ENCODE peak calls at places on chromosomes 12 and 14, in seven cellular contexts. R is naive thymus-derived CD4-positive, alpha-beta T cell; H is prostate gland; O is adipocyte; C is Caco-2; A is SK-N-SH; P is psoas muscle. J is an unnamed sample.

GRCh38 chr14:72892103-72892878 is 1.6 kb downstream of the DPF3 start:
- DNase-seq in O (peak; percentile 63), R (no peak), P (no peak), H (no peak), C (no peak), A (peak; percentile 56), J (no peak)

GRCh38 chr12:77615331-77615730 is 215.4 kb upstream of the NAV3 start:
- DNase-seq in R (no peak), O (no peak), P (no peak), C (no peak), H (no peak), A (no peak), J (no peak)

GRCh38 chr14:27040552-27040951 is 442.7 kb upstream of the NOVA1 start:
- DNase-seq in R (no peak), H (no peak), C (no peak), O (no peak), A (no peak), P (no peak), J (no peak)

GRCh38 chr12:18217981-18218380 is 43.3 kb upstream of the PIK3C2G start:
- DNase-seq in O (no peak), P (no peak), H (no peak), A (no peak), R (no peak), C (no peak), J (no peak)

GRCh38 chr12:83954939-83955601 is 957.5 kb downstream of the SLC6A15 start:
- DNase-seq in R (no peak), C (no peak), O (no peak), P (no peak), A (no peak), H (no peak), J (no peak)

GRCh38 chr12:124527861-124528561 is 39.4 kb downstream of the NCOR2 start:
- DNase-seq in A (no peak), P (no peak), H (no peak), O (no peak), R (no peak), C (no peak), J (no peak)

GRCh38 chr12:123131879-123132402 is 18.9 kb downstream of the PITPNM2 start:
- DNase-seq in R (peak; percentile 71), H (peak; percentile 79), A (no peak), O (no peak), C (no peak), P (peak; percentile 37), J (peak; percentile 68)

GRCh38 chr12:40581889-40582288 is 110.3 kb upstream of the CNTN1 start:
- DNase-seq in R (no peak), A (no peak), O (no peak), P (no peak), C (no peak), H (no peak), J (no peak)

GRCh38 chr12:40336573-40337199 is 111.9 kb downstream of the LRRK2 start:
- DNase-seq in P (no peak), A (peak; percentile 37), R (no peak), H (no peak), O (peak; percentile 56), C (no peak), J (no peak)

GRCh38 chr14:63737582-63738006 is 9.7 kb upstream of the SGPP1 start:
- DNase-seq in O (no peak), P (no peak), A (no peak), H (no peak), C (no peak), R (no peak), J (no peak)

GRCh38 chr12:51270067-51270846 is at the start of gene SMAGP:
- DNase-seq in R (peak; percentile 31), P (peak; percentile 52), C (peak; percentile 94), O (peak; percentile 70), A (peak; percentile 81), H (peak; percentile 75), J (peak; percentile 90)

GRCh38 chr12:132208153-132208823 is 64.0 kb downstream of the NOC4L start:
- DNase-seq in A (no peak), H (no peak), C (no peak), O (no peak), P (no peak), R (no peak), J (no peak)

GRCh38 chr14:103130017-103130764 is 6.9 kb downstream of the TNFAIP2 start:
- DNase-seq in A (peak; percentile 39), R (no peak), H (no peak), P (no peak), O (no peak), C (no peak), J (no peak)

GRCh38 chr12:49019435-49020317 is 1.1 kb upstream of the PRKAG1 start:
- DNase-seq in C (peak; percentile 67), H (no peak), A (peak; percentile 74), P (no peak), O (peak; percentile 58), R (peak; percentile 14), J (no peak)

GRCh38 chr12:49019120-49019430 is 499 bp upstream of the PRKAG1 start:
- DNase-seq in H (no peak), O (no peak), R (no peak), P (no peak), A (no peak), C (no peak), J (no peak)

GRCh38 chr12:49022558-49023178 is 4.1 kb upstream of the PRKAG1 start:
- DNase-seq in R (no peak), C (peak; percentile 34), A (no peak), O (no peak), P (no peak), H (no peak), J (no peak)

GRCh38 chr12:49020441-49020840 is 1.9 kb upstream of the PRKAG1 start:
- DNase-seq in A (peak; percentile 30), H (no peak), O (no peak), P (no peak), C (peak; percentile 28), R (no peak), J (no peak)

GRCh38 chr12:49021292-49021915 is 2.8 kb upstream of the PRKAG1 start:
- DNase-seq in P (no peak), A (peak; percentile 16), H (no peak), O (no peak), C (peak; percentile 39), R (no peak), J (no peak)
- H3K36me3 ChIP-seq in P (peaks cover 5% of the 10 kb centered on the region), A (peaks cover 49% of the 10 kb centered on the region), H (peaks cover 5% of the 10 kb centered on the region), O (peaks cover 57% of the 10 kb centered on the region), C (peaks cover 5% of the 10 kb centered on the region), R (peaks cover 54% of the 10 kb centered on the region), J (no peaks in the 10 kb centered on the region)

DNA sequence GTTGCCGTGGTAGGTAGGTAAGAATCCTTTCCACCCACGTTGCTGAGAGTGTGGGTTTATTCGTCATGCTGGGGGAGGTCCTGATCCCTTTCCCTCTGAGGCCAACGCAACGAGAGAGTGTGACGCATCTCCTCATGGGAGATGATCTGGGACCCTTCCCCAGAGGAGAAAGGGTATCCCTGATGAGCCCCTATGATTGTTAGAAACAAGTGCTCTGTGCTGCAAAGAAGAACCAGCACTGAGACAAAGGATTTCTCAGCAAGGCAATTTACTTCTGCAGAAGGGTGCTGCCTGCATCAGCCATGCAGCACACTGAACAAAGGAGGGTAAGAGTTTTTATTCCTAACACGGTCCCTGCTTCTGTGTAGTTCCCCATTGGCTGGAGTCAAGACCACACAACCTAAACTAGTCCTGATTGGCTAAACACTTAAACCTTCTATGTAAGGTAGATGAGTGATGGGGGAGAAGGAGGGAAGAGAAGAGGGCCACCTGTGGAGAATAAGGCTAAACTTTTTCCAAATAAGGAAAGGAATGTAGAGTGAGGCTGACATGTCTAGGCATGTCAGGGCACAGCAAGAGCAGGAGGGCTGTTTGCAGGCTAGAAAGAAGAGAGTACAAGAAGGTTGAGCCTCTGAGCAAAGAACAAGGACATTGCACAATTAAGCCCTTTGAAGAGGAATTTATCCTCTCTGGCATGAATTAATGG is 21.3 kb downstream of the CLEC2A start:
- DNase-seq in A (no peak), C (no peak), P (no peak), O (no peak), H (no peak), R (no peak), J (no peak)
- H3K36me3 ChIP-seq in A (no peaks in the 10 kb centered on the region), C (no peaks in the 10 kb centered on the region), P (no peaks in the 10 kb centered on the region), O (no peaks in the 10 kb centered on the region), H (no peaks in the 10 kb centered on the region), R (no peaks in the 10 kb centered on the region), J (no peaks in the 10 kb centered on the region)

GRCh38 chr14:22044193-22044592 is 370.6 kb upstream of the OR4E1 start:
- DNase-seq in P (no peak), A (no peak), C (no peak), R (no peak), O (no peak), H (no peak), J (no peak)
- H3K36me3 ChIP-seq in P (no peaks in the 10 kb centered on the region), A (no peaks in the 10 kb centered on the region), C (no peaks in the 10 kb centered on the region), R (no peaks in the 10 kb centered on the region), O (no peaks in the 10 kb centered on the region), H (no peaks in the 10 kb centered on the region), J (no peaks in the 10 kb centered on the region)

GRCh38 chr14:23071244-23071974 is 14.1 kb upstream of the CDH24 start:
- DNase-seq in A (peak; percentile 88), P (peak; percentile 82), O (peak; percentile 96), C (peak; percentile 90), H (peak; percentile 82), R (peak; percentile 64), J (peak; percentile 87)
- H3K36me3 ChIP-seq in A (peaks cover 59% of the 10 kb centered on the region), P (peaks cover 20% of the 10 kb centered on the region), O (peaks cover 70% of the 10 kb centered on the region), C (peaks cover 11% of the 10 kb centered on the region), H (peaks cover 6% of the 10 kb centered on the region), R (peaks cover 60% of the 10 kb centered on the region), J (no peaks in the 10 kb centered on the region)

GRCh38 chr12:104319918-104320626 is 16.5 kb downstream of the EID3 start:
- DNase-seq in H (no peak), C (no peak), A (no peak), O (no peak), R (no peak), P (no peak), J (no peak)
- H3K36me3 ChIP-seq in H (no peaks in the 10 kb centered on the region), C (peaks cover 1% of the 10 kb centered on the region), A (peaks cover 72% of the 10 kb centered on the region), O (peaks cover 89% of the 10 kb centered on the region), R (peaks cover 52% of the 10 kb centered on the region), P (peaks cover 12% of the 10 kb centered on the region), J (peaks cover 79% of the 10 kb centered on the region)

DNA sequence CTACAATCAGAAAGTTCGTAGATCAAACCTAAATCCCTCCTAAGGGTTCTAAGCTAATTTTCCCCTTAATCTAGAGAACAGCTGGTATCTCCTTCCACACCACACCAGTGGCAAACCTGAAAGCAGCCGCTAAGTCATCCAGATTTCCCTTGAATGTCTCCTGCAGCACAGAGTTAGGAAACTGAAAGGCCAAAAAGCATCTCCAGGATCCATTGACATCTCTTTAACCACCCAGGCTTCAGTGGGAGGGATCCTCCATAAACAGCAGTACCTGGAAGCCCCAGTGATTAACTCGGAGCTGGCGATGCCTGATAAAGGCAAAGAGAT is 47.6 kb downstream of the CRACR2A start:
- DNase-seq in C (no peak), O (no peak), R (no peak), H (no peak), P (no peak), A (no peak), J (no peak)
- H3K36me3 ChIP-seq in C (no peaks in the 10 kb centered on the region), O (no peaks in the 10 kb centered on the region), R (peaks cover 10% of the 10 kb centered on the region), H (no peaks in the 10 kb centered on the region), P (no peaks in the 10 kb centered on the region), A (no peaks in the 10 kb centered on the region), J (no peaks in the 10 kb centered on the region)

J was measured in Peyer's patch.